ENCODE peak calls at places on chromosome 19, in ten cellular contexts. One of them, this sample, is unnamed.

GRCh38 chr19:4013886-4014540 is 6.5 kb downstream of the PIAS4 start:
- DNase-seq in GM03348: no peak
- DNase-seq in lower lobe of right lung: no peak
- DNase-seq in stimulated activated naive CD8-positive, alpha-beta T cell treated with anti-CD3 and anti-CD28 coated beads, Interleukin-15, Interleukin-2, amounts not matched to agents 100 U/mL and 50 U/mL, for 24 hours: no peak
- DNase-seq in NCI-H1417: no peak
- DNase-seq in thoracic aorta: no peak
- DNase-seq in AG08395: no peak
- DNase-seq in activated CD4-positive, CD25-positive, alpha-beta regulatory T cell treated with anti-CD3 and anti-CD28 coated beads, Interleukin-2, amount 50 U/mL, for 16 hours: no peak
- DNase-seq in esophagus squamous epithelium: no peak
- DNase-seq in stimulated activated CD4-positive, alpha-beta T cell treated with anti-CD3 and anti-CD28 coated beads, TNF-alpha, amount 100 ng/mL, for 48 hours: no peak
- DNase-seq in this sample: no peak

GRCh38 chr19:40578442-40578908 is 1.8 kb downstream of the SHKBP1 start:
- DNase-seq in NCI-H1417: peak; percentile 14
- DNase-seq in lower lobe of right lung: no peak
- DNase-seq in stimulated activated naive CD8-positive, alpha-beta T cell treated with anti-CD3 and anti-CD28 coated beads, Interleukin-15, Interleukin-2, amounts not matched to agents 100 U/mL and 50 U/mL, for 24 hours: no peak
- DNase-seq in stimulated activated CD4-positive, alpha-beta T cell treated with anti-CD3 and anti-CD28 coated beads, TNF-alpha, amount 100 ng/mL, for 48 hours: no peak
- DNase-seq in activated CD4-positive, CD25-positive, alpha-beta regulatory T cell treated with anti-CD3 and anti-CD28 coated beads, Interleukin-2, amount 50 U/mL, for 16 hours: no peak
- DNase-seq in AG08395: peak; percentile 9
- DNase-seq in GM03348: no peak
- DNase-seq in thoracic aorta: no peak
- DNase-seq in esophagus squamous epithelium: no peak
- DNase-seq in this sample: no peak

GRCh38 chr19:42250249-42250665 is 4.7 kb downstream of the ERF start:
- DNase-seq in stimulated activated CD4-positive, alpha-beta T cell treated with anti-CD3 and anti-CD28 coated beads, TNF-alpha, amount 100 ng/mL, for 48 hours: no peak
- DNase-seq in thoracic aorta: no peak
- DNase-seq in activated CD4-positive, CD25-positive, alpha-beta regulatory T cell treated with anti-CD3 and anti-CD28 coated beads, Interleukin-2, amount 50 U/mL, for 16 hours: no peak
- DNase-seq in lower lobe of right lung: no peak
- DNase-seq in GM03348: no peak
- DNase-seq in stimulated activated naive CD8-positive, alpha-beta T cell treated with anti-CD3 and anti-CD28 coated beads, Interleukin-15, Interleukin-2, amounts not matched to agents 100 U/mL and 50 U/mL, for 24 hours: no peak
- DNase-seq in esophagus squamous epithelium: no peak
- DNase-seq in AG08395: no peak
- DNase-seq in NCI-H1417: no peak
- DNase-seq in this sample: no peak

GRCh38 chr19:45474941-45475516 is 7.2 kb downstream of the FOSB start:
- DNase-seq in stimulated activated CD4-positive, alpha-beta T cell treated with anti-CD3 and anti-CD28 coated beads, TNF-alpha, amount 100 ng/mL, for 48 hours: no peak
- DNase-seq in thoracic aorta: no peak
- DNase-seq in lower lobe of right lung: no peak
- DNase-seq in esophagus squamous epithelium: no peak
- DNase-seq in AG08395: no peak
- DNase-seq in stimulated activated naive CD8-positive, alpha-beta T cell treated with anti-CD3 and anti-CD28 coated beads, Interleukin-15, Interleukin-2, amounts not matched to agents 100 U/mL and 50 U/mL, for 24 hours: no peak
- DNase-seq in GM03348: no peak
- DNase-seq in NCI-H1417: no peak
- DNase-seq in activated CD4-positive, CD25-positive, alpha-beta regulatory T cell treated with anti-CD3 and anti-CD28 coated beads, Interleukin-2, amount 50 U/mL, for 16 hours: no peak
- DNase-seq in this sample: no peak

GRCh38 chr19:12733369-12733896 is 1.1 kb downstream of the TRIR start:
- DNase-seq in lower lobe of right lung: no peak
- DNase-seq in AG08395: peak; percentile 54
- DNase-seq in esophagus squamous epithelium: no peak
- DNase-seq in GM03348: peak; percentile 75
- DNase-seq in stimulated activated CD4-positive, alpha-beta T cell treated with anti-CD3 and anti-CD28 coated beads, TNF-alpha, amount 100 ng/mL, for 48 hours: no peak
- DNase-seq in stimulated activated naive CD8-positive, alpha-beta T cell treated with anti-CD3 and anti-CD28 coated beads, Interleukin-15, Interleukin-2, amounts not matched to agents 100 U/mL and 50 U/mL, for 24 hours: peak; percentile 60
- DNase-seq in thoracic aorta: no peak
- DNase-seq in NCI-H1417: peak; percentile 50
- DNase-seq in activated CD4-positive, CD25-positive, alpha-beta regulatory T cell treated with anti-CD3 and anti-CD28 coated beads, Interleukin-2, amount 50 U/mL, for 16 hours: no peak
- DNase-seq in this sample: no peak

GRCh38 chr19:28489126-28489660 is 723.8 kb downstream of the UQCRFS1 start:
- DNase-seq in stimulated activated naive CD8-positive, alpha-beta T cell treated with anti-CD3 and anti-CD28 coated beads, Interleukin-15, Interleukin-2, amounts not matched to agents 100 U/mL and 50 U/mL, for 24 hours: no peak
- DNase-seq in AG08395: no peak
- DNase-seq in thoracic aorta: no peak
- DNase-seq in lower lobe of right lung: no peak
- DNase-seq in activated CD4-positive, CD25-positive, alpha-beta regulatory T cell treated with anti-CD3 and anti-CD28 coated beads, Interleukin-2, amount 50 U/mL, for 16 hours: no peak
- DNase-seq in stimulated activated CD4-positive, alpha-beta T cell treated with anti-CD3 and anti-CD28 coated beads, TNF-alpha, amount 100 ng/mL, for 48 hours: no peak
- DNase-seq in esophagus squamous epithelium: no peak
- DNase-seq in NCI-H1417: no peak
- DNase-seq in GM03348: no peak
- DNase-seq in this sample: no peak

GRCh38 chr19:5048727-5049553 is 80.0 kb downstream of the KDM4B start:
- DNase-seq in GM03348: peak; percentile 83
- DNase-seq in stimulated activated CD4-positive, alpha-beta T cell treated with anti-CD3 and anti-CD28 coated beads, TNF-alpha, amount 100 ng/mL, for 48 hours: no peak
- DNase-seq in activated CD4-positive, CD25-positive, alpha-beta regulatory T cell treated with anti-CD3 and anti-CD28 coated beads, Interleukin-2, amount 50 U/mL, for 16 hours: no peak
- DNase-seq in esophagus squamous epithelium: no peak
- DNase-seq in lower lobe of right lung: no peak
- DNase-seq in NCI-H1417: no peak
- DNase-seq in thoracic aorta: peak; percentile 35
- DNase-seq in stimulated activated naive CD8-positive, alpha-beta T cell treated with anti-CD3 and anti-CD28 coated beads, Interleukin-15, Interleukin-2, amounts not matched to agents 100 U/mL and 50 U/mL, for 24 hours: no peak
- DNase-seq in AG08395: peak; percentile 89
- DNase-seq in this sample: no peak

GRCh38 chr19:4120933-4121612 is 2.8 kb downstream of the MAP2K2 start:
- DNase-seq in stimulated activated naive CD8-positive, alpha-beta T cell treated with anti-CD3 and anti-CD28 coated beads, Interleukin-15, Interleukin-2, amounts not matched to agents 100 U/mL and 50 U/mL, for 24 hours: no peak
- DNase-seq in AG08395: no peak
- DNase-seq in NCI-H1417: no peak
- DNase-seq in thoracic aorta: no peak
- DNase-seq in lower lobe of right lung: no peak
- DNase-seq in GM03348: no peak
- DNase-seq in activated CD4-positive, CD25-positive, alpha-beta regulatory T cell treated with anti-CD3 and anti-CD28 coated beads, Interleukin-2, amount 50 U/mL, for 16 hours: no peak
- DNase-seq in esophagus squamous epithelium: no peak
- DNase-seq in stimulated activated CD4-positive, alpha-beta T cell treated with anti-CD3 and anti-CD28 coated beads, TNF-alpha, amount 100 ng/mL, for 48 hours: no peak
- DNase-seq in this sample: no peak

GRCh38 chr19:49335071-49335783 is at the start of gene CD37:
- DNase-seq in thoracic aorta: no peak
- DNase-seq in stimulated activated CD4-positive, alpha-beta T cell treated with anti-CD3 and anti-CD28 coated beads, TNF-alpha, amount 100 ng/mL, for 48 hours: no peak
- DNase-seq in NCI-H1417: no peak
- DNase-seq in AG08395: no peak
- DNase-seq in activated CD4-positive, CD25-positive, alpha-beta regulatory T cell treated with anti-CD3 and anti-CD28 coated beads, Interleukin-2, amount 50 U/mL, for 16 hours: peak; percentile 15
- DNase-seq in GM03348: no peak
- DNase-seq in stimulated activated naive CD8-positive, alpha-beta T cell treated with anti-CD3 and anti-CD28 coated beads, Interleukin-15, Interleukin-2, amounts not matched to agents 100 U/mL and 50 U/mL, for 24 hours: peak; percentile 57
- DNase-seq in lower lobe of right lung: peak; percentile 67
- DNase-seq in esophagus squamous epithelium: no peak
- DNase-seq in this sample: no peak

GRCh38 chr19:47778954-47779351 is 450 bp downstream of the SELENOW start:
- DNase-seq in stimulated activated CD4-positive, alpha-beta T cell treated with anti-CD3 and anti-CD28 coated beads, TNF-alpha, amount 100 ng/mL, for 48 hours: no peak
- DNase-seq in thoracic aorta: no peak
- DNase-seq in activated CD4-positive, CD25-positive, alpha-beta regulatory T cell treated with anti-CD3 and anti-CD28 coated beads, Interleukin-2, amount 50 U/mL, for 16 hours: no peak
- DNase-seq in AG08395: peak; percentile 40
- DNase-seq in lower lobe of right lung: no peak
- DNase-seq in stimulated activated naive CD8-positive, alpha-beta T cell treated with anti-CD3 and anti-CD28 coated beads, Interleukin-15, Interleukin-2, amounts not matched to agents 100 U/mL and 50 U/mL, for 24 hours: peak; percentile 15
- DNase-seq in esophagus squamous epithelium: no peak
- DNase-seq in NCI-H1417: peak; percentile 50
- DNase-seq in GM03348: peak; percentile 57
- DNase-seq in this sample: no peak

GRCh38 chr19:19900124-19900523 is 622 bp upstream of the ZNF93 start:
- DNase-seq in esophagus squamous epithelium: no peak
- DNase-seq in stimulated activated naive CD8-positive, alpha-beta T cell treated with anti-CD3 and anti-CD28 coated beads, Interleukin-15, Interleukin-2, amounts not matched to agents 100 U/mL and 50 U/mL, for 24 hours: peak; percentile 32
- DNase-seq in activated CD4-positive, CD25-positive, alpha-beta regulatory T cell treated with anti-CD3 and anti-CD28 coated beads, Interleukin-2, amount 50 U/mL, for 16 hours: no peak
- DNase-seq in NCI-H1417: peak; percentile 84
- DNase-seq in GM03348: peak; percentile 69
- DNase-seq in thoracic aorta: no peak
- DNase-seq in AG08395: peak; percentile 54
- DNase-seq in stimulated activated CD4-positive, alpha-beta T cell treated with anti-CD3 and anti-CD28 coated beads, TNF-alpha, amount 100 ng/mL, for 48 hours: no peak
- DNase-seq in lower lobe of right lung: no peak
- DNase-seq in this sample: no peak

GRCh38 chr19:49700563-49700962 is 9.6 kb downstream of the CPT1C start:
- DNase-seq in stimulated activated naive CD8-positive, alpha-beta T cell treated with anti-CD3 and anti-CD28 coated beads, Interleukin-15, Interleukin-2, amounts not matched to agents 100 U/mL and 50 U/mL, for 24 hours: no peak
- DNase-seq in NCI-H1417: no peak
- DNase-seq in thoracic aorta: no peak
- DNase-seq in stimulated activated CD4-positive, alpha-beta T cell treated with anti-CD3 and anti-CD28 coated beads, TNF-alpha, amount 100 ng/mL, for 48 hours: no peak
- DNase-seq in GM03348: no peak
- DNase-seq in esophagus squamous epithelium: no peak
- DNase-seq in activated CD4-positive, CD25-positive, alpha-beta regulatory T cell treated with anti-CD3 and anti-CD28 coated beads, Interleukin-2, amount 50 U/mL, for 16 hours: no peak
- DNase-seq in AG08395: no peak
- DNase-seq in lower lobe of right lung: no peak
- DNase-seq in this sample: no peak

GRCh38 chr19:11538232-11539036 is at the start of gene CNN1:
- DNase-seq in GM03348: peak; percentile 90
- DNase-seq in stimulated activated naive CD8-positive, alpha-beta T cell treated with anti-CD3 and anti-CD28 coated beads, Interleukin-15, Interleukin-2, amounts not matched to agents 100 U/mL and 50 U/mL, for 24 hours: no peak
- DNase-seq in activated CD4-positive, CD25-positive, alpha-beta regulatory T cell treated with anti-CD3 and anti-CD28 coated beads, Interleukin-2, amount 50 U/mL, for 16 hours: no peak
- DNase-seq in lower lobe of right lung: no peak
- DNase-seq in esophagus squamous epithelium: no peak
- DNase-seq in NCI-H1417: no peak
- DNase-seq in thoracic aorta: peak; percentile 76
- DNase-seq in AG08395: peak; percentile 89
- DNase-seq in stimulated activated CD4-positive, alpha-beta T cell treated with anti-CD3 and anti-CD28 coated beads, TNF-alpha, amount 100 ng/mL, for 48 hours: no peak
- DNase-seq in this sample: no peak

GRCh38 chr19:46704379-46705076 is 12.4 kb downstream of the PRKD2 start:
- DNase-seq in activated CD4-positive, CD25-positive, alpha-beta regulatory T cell treated with anti-CD3 and anti-CD28 coated beads, Interleukin-2, amount 50 U/mL, for 16 hours: peak; percentile 78
- DNase-seq in NCI-H1417: peak; percentile 16
- DNase-seq in thoracic aorta: peak; percentile 35
- DNase-seq in esophagus squamous epithelium: no peak
- DNase-seq in AG08395: peak; percentile 79
- DNase-seq in stimulated activated naive CD8-positive, alpha-beta T cell treated with anti-CD3 and anti-CD28 coated beads, Interleukin-15, Interleukin-2, amounts not matched to agents 100 U/mL and 50 U/mL, for 24 hours: peak; percentile 94
- DNase-seq in GM03348: peak; percentile 89
- DNase-seq in stimulated activated CD4-positive, alpha-beta T cell treated with anti-CD3 and anti-CD28 coated beads, TNF-alpha, amount 100 ng/mL, for 48 hours: peak; percentile 85
- DNase-seq in lower lobe of right lung: peak; percentile 88
- DNase-seq in this sample: no peak

GRCh38 chr19:55179570-55180484 is at the start of gene SYT5:
- DNase-seq in thoracic aorta: no peak
- DNase-seq in AG08395: peak; percentile 66
- DNase-seq in lower lobe of right lung: no peak
- DNase-seq in esophagus squamous epithelium: no peak
- DNase-seq in stimulated activated CD4-positive, alpha-beta T cell treated with anti-CD3 and anti-CD28 coated beads, TNF-alpha, amount 100 ng/mL, for 48 hours: peak; percentile 38
- DNase-seq in stimulated activated naive CD8-positive, alpha-beta T cell treated with anti-CD3 and anti-CD28 coated beads, Interleukin-15, Interleukin-2, amounts not matched to agents 100 U/mL and 50 U/mL, for 24 hours: peak; percentile 78
- DNase-seq in GM03348: peak; percentile 79
- DNase-seq in NCI-H1417: peak; percentile 69
- DNase-seq in activated CD4-positive, CD25-positive, alpha-beta regulatory T cell treated with anti-CD3 and anti-CD28 coated beads, Interleukin-2, amount 50 U/mL, for 16 hours: peak; percentile 26
- DNase-seq in this sample: no peak

GRCh38 chr19:55633866-55634265 is 6.9 kb upstream of the ZNF580 start:
- DNase-seq in esophagus squamous epithelium: no peak
- DNase-seq in stimulated activated naive CD8-positive, alpha-beta T cell treated with anti-CD3 and anti-CD28 coated beads, Interleukin-15, Interleukin-2, amounts not matched to agents 100 U/mL and 50 U/mL, for 24 hours: no peak
- DNase-seq in GM03348: no peak
- DNase-seq in lower lobe of right lung: no peak
- DNase-seq in AG08395: no peak
- DNase-seq in activated CD4-positive, CD25-positive, alpha-beta regulatory T cell treated with anti-CD3 and anti-CD28 coated beads, Interleukin-2, amount 50 U/mL, for 16 hours: no peak
- DNase-seq in thoracic aorta: no peak
- DNase-seq in stimulated activated CD4-positive, alpha-beta T cell treated with anti-CD3 and anti-CD28 coated beads, TNF-alpha, amount 100 ng/mL, for 48 hours: no peak
- DNase-seq in NCI-H1417: no peak
- DNase-seq in this sample: no peak

GRCh38 chr19:12983091-12983490 is 12.2 kb upstream of the NFIX start:
- DNase-seq in NCI-H1417: no peak
- DNase-seq in esophagus squamous epithelium: no peak
- DNase-seq in AG08395: no peak
- DNase-seq in lower lobe of right lung: no peak
- DNase-seq in GM03348: no peak
- DNase-seq in thoracic aorta: no peak
- DNase-seq in stimulated activated CD4-positive, alpha-beta T cell treated with anti-CD3 and anti-CD28 coated beads, TNF-alpha, amount 100 ng/mL, for 48 hours: no peak
- DNase-seq in stimulated activated naive CD8-positive, alpha-beta T cell treated with anti-CD3 and anti-CD28 coated beads, Interleukin-15, Interleukin-2, amounts not matched to agents 100 U/mL and 50 U/mL, for 24 hours: no peak
- DNase-seq in activated CD4-positive, CD25-positive, alpha-beta regulatory T cell treated with anti-CD3 and anti-CD28 coated beads, Interleukin-2, amount 50 U/mL, for 16 hours: no peak
- DNase-seq in this sample: no peak

GRCh38 chr19:14614099-14614412 is 31.2 kb downstream of the CLEC17A start:
- DNase-seq in activated CD4-positive, CD25-positive, alpha-beta regulatory T cell treated with anti-CD3 and anti-CD28 coated beads, Interleukin-2, amount 50 U/mL, for 16 hours: no peak
- DNase-seq in NCI-H1417: no peak
- DNase-seq in AG08395: no peak
- DNase-seq in stimulated activated naive CD8-positive, alpha-beta T cell treated with anti-CD3 and anti-CD28 coated beads, Interleukin-15, Interleukin-2, amounts not matched to agents 100 U/mL and 50 U/mL, for 24 hours: peak; percentile 24
- DNase-seq in stimulated activated CD4-positive, alpha-beta T cell treated with anti-CD3 and anti-CD28 coated beads, TNF-alpha, amount 100 ng/mL, for 48 hours: no peak
- DNase-seq in thoracic aorta: no peak
- DNase-seq in esophagus squamous epithelium: no peak
- DNase-seq in lower lobe of right lung: peak; percentile 63
- DNase-seq in GM03348: no peak
- DNase-seq in this sample: no peak

GRCh38 chr19:38194061-38194701 is 29.8 kb downstream of the DPF1 start:
- DNase-seq in stimulated activated naive CD8-positive, alpha-beta T cell treated with anti-CD3 and anti-CD28 coated beads, Interleukin-15, Interleukin-2, amounts not matched to agents 100 U/mL and 50 U/mL, for 24 hours: no peak
- DNase-seq in activated CD4-positive, CD25-positive, alpha-beta regulatory T cell treated with anti-CD3 and anti-CD28 coated beads, Interleukin-2, amount 50 U/mL, for 16 hours: no peak
- DNase-seq in thoracic aorta: no peak
- DNase-seq in stimulated activated CD4-positive, alpha-beta T cell treated with anti-CD3 and anti-CD28 coated beads, TNF-alpha, amount 100 ng/mL, for 48 hours: no peak
- DNase-seq in NCI-H1417: peak; percentile 10
- DNase-seq in esophagus squamous epithelium: no peak
- DNase-seq in AG08395: no peak
- DNase-seq in GM03348: no peak
- DNase-seq in lower lobe of right lung: no peak
- DNase-seq in this sample: no peak

GRCh38 chr19:44512326-44513298 is 12.3 kb upstream of the ZNF180 start:
- DNase-seq in NCI-H1417: peak; percentile 37
- DNase-seq in activated CD4-positive, CD25-positive, alpha-beta regulatory T cell treated with anti-CD3 and anti-CD28 coated beads, Interleukin-2, amount 50 U/mL, for 16 hours: no peak
- DNase-seq in AG08395: peak; percentile 42
- DNase-seq in esophagus squamous epithelium: no peak
- DNase-seq in lower lobe of right lung: no peak
- DNase-seq in stimulated activated naive CD8-positive, alpha-beta T cell treated with anti-CD3 and anti-CD28 coated beads, Interleukin-15, Interleukin-2, amounts not matched to agents 100 U/mL and 50 U/mL, for 24 hours: peak; percentile 53
- DNase-seq in thoracic aorta: no peak
- DNase-seq in stimulated activated CD4-positive, alpha-beta T cell treated with anti-CD3 and anti-CD28 coated beads, TNF-alpha, amount 100 ng/mL, for 48 hours: peak; percentile 14
- DNase-seq in GM03348: peak; percentile 62
- DNase-seq in this sample: no peak

GRCh38 chr19:11475861-11476260 is 5.0 kb downstream of the ELAVL3 start:
- DNase-seq in thoracic aorta: no peak
- DNase-seq in stimulated activated CD4-positive, alpha-beta T cell treated with anti-CD3 and anti-CD28 coated beads, TNF-alpha, amount 100 ng/mL, for 48 hours: no peak
- DNase-seq in lower lobe of right lung: no peak
- DNase-seq in activated CD4-positive, CD25-positive, alpha-beta regulatory T cell treated with anti-CD3 and anti-CD28 coated beads, Interleukin-2, amount 50 U/mL, for 16 hours: no peak
- DNase-seq in GM03348: no peak
- DNase-seq in stimulated activated naive CD8-positive, alpha-beta T cell treated with anti-CD3 and anti-CD28 coated beads, Interleukin-15, Interleukin-2, amounts not matched to agents 100 U/mL and 50 U/mL, for 24 hours: no peak
- DNase-seq in NCI-H1417: no peak
- DNase-seq in esophagus squamous epithelium: no peak
- DNase-seq in AG08395: no peak
- DNase-seq in this sample: no peak

GRCh38 chr19:10113592-10113963 is 2.1 kb downstream of the P2RY11 start:
- DNase-seq in AG08395: no peak
- DNase-seq in lower lobe of right lung: peak; percentile 46
- DNase-seq in stimulated activated naive CD8-positive, alpha-beta T cell treated with anti-CD3 and anti-CD28 coated beads, Interleukin-15, Interleukin-2, amounts not matched to agents 100 U/mL and 50 U/mL, for 24 hours: peak; percentile 40
- DNase-seq in thoracic aorta: no peak
- DNase-seq in esophagus squamous epithelium: no peak
- DNase-seq in activated CD4-positive, CD25-positive, alpha-beta regulatory T cell treated with anti-CD3 and anti-CD28 coated beads, Interleukin-2, amount 50 U/mL, for 16 hours: no peak
- DNase-seq in GM03348: no peak
- DNase-seq in NCI-H1417: peak; percentile 33
- DNase-seq in stimulated activated CD4-positive, alpha-beta T cell treated with anti-CD3 and anti-CD28 coated beads, TNF-alpha, amount 100 ng/mL, for 48 hours: no peak
- DNase-seq in this sample: no peak

GRCh38 chr19:18542936-18543813 is at the start of gene FKBP8:
- DNase-seq in GM03348: peak; percentile 99
- DNase-seq in AG08395: peak; percentile 98
- DNase-seq in thoracic aorta: peak; percentile 69
- DNase-seq in activated CD4-positive, CD25-positive, alpha-beta regulatory T cell treated with anti-CD3 and anti-CD28 coated beads, Interleukin-2, amount 50 U/mL, for 16 hours: peak; percentile 85
- DNase-seq in stimulated activated naive CD8-positive, alpha-beta T cell treated with anti-CD3 and anti-CD28 coated beads, Interleukin-15, Interleukin-2, amounts not matched to agents 100 U/mL and 50 U/mL, for 24 hours: peak; percentile 96
- DNase-seq in stimulated activated CD4-positive, alpha-beta T cell treated with anti-CD3 and anti-CD28 coated beads, TNF-alpha, amount 100 ng/mL, for 48 hours: peak; percentile 92
- DNase-seq in NCI-H1417: peak; percentile 87
- DNase-seq in lower lobe of right lung: peak; percentile 95
- DNase-seq in esophagus squamous epithelium: peak; percentile 57
- DNase-seq in this sample: peak; percentile 96

GRCh38 chr19:53844849-53845246 is 20.7 kb upstream of the NLRP12 start:
- DNase-seq in activated CD4-positive, CD25-positive, alpha-beta regulatory T cell treated with anti-CD3 and anti-CD28 coated beads, Interleukin-2, amount 50 U/mL, for 16 hours: no peak
- DNase-seq in stimulated activated CD4-positive, alpha-beta T cell treated with anti-CD3 and anti-CD28 coated beads, TNF-alpha, amount 100 ng/mL, for 48 hours: no peak
- DNase-seq in lower lobe of right lung: peak; percentile 64
- DNase-seq in esophagus squamous epithelium: no peak
- DNase-seq in stimulated activated naive CD8-positive, alpha-beta T cell treated with anti-CD3 and anti-CD28 coated beads, Interleukin-15, Interleukin-2, amounts not matched to agents 100 U/mL and 50 U/mL, for 24 hours: no peak
- DNase-seq in AG08395: no peak
- DNase-seq in thoracic aorta: no peak
- DNase-seq in GM03348: no peak
- DNase-seq in NCI-H1417: no peak
- DNase-seq in this sample: no peak

GRCh38 chr19:53849237-53849676 is 18.4 kb upstream of the MYADM start:
- DNase-seq in NCI-H1417: no peak
- DNase-seq in lower lobe of right lung: no peak
- DNase-seq in stimulated activated naive CD8-positive, alpha-beta T cell treated with anti-CD3 and anti-CD28 coated beads, Interleukin-15, Interleukin-2, amounts not matched to agents 100 U/mL and 50 U/mL, for 24 hours: no peak
- DNase-seq in stimulated activated CD4-positive, alpha-beta T cell treated with anti-CD3 and anti-CD28 coated beads, TNF-alpha, amount 100 ng/mL, for 48 hours: no peak
- DNase-seq in esophagus squamous epithelium: no peak
- DNase-seq in activated CD4-positive, CD25-positive, alpha-beta regulatory T cell treated with anti-CD3 and anti-CD28 coated beads, Interleukin-2, amount 50 U/mL, for 16 hours: no peak
- DNase-seq in GM03348: peak; percentile 69
- DNase-seq in thoracic aorta: no peak
- DNase-seq in AG08395: peak; percentile 62
- DNase-seq in this sample: no peak

GRCh38 chr19:13036366-13036976 is 41.2 kb downstream of the NFIX start:
- DNase-seq in thoracic aorta: no peak
- DNase-seq in GM03348: peak; percentile 75
- DNase-seq in NCI-H1417: peak; percentile 99
- DNase-seq in AG08395: peak; percentile 66
- DNase-seq in activated CD4-positive, CD25-positive, alpha-beta regulatory T cell treated with anti-CD3 and anti-CD28 coated beads, Interleukin-2, amount 50 U/mL, for 16 hours: no peak
- DNase-seq in stimulated activated naive CD8-positive, alpha-beta T cell treated with anti-CD3 and anti-CD28 coated beads, Interleukin-15, Interleukin-2, amounts not matched to agents 100 U/mL and 50 U/mL, for 24 hours: no peak
- DNase-seq in lower lobe of right lung: peak; percentile 72
- DNase-seq in esophagus squamous epithelium: no peak
- DNase-seq in stimulated activated CD4-positive, alpha-beta T cell treated with anti-CD3 and anti-CD28 coated beads, TNF-alpha, amount 100 ng/mL, for 48 hours: no peak
- DNase-seq in this sample: no peak

GRCh38 chr19:12331211-12331941 is 2.1 kb downstream of the ZNF563 start:
- DNase-seq in AG08395: no peak
- DNase-seq in GM03348: no peak
- DNase-seq in thoracic aorta: no peak
- DNase-seq in activated CD4-positive, CD25-positive, alpha-beta regulatory T cell treated with anti-CD3 and anti-CD28 coated beads, Interleukin-2, amount 50 U/mL, for 16 hours: peak; percentile 34
- DNase-seq in stimulated activated naive CD8-positive, alpha-beta T cell treated with anti-CD3 and anti-CD28 coated beads, Interleukin-15, Interleukin-2, amounts not matched to agents 100 U/mL and 50 U/mL, for 24 hours: peak; percentile 89
- DNase-seq in esophagus squamous epithelium: no peak
- DNase-seq in lower lobe of right lung: no peak
- DNase-seq in NCI-H1417: no peak
- DNase-seq in stimulated activated CD4-positive, alpha-beta T cell treated with anti-CD3 and anti-CD28 coated beads, TNF-alpha, amount 100 ng/mL, for 48 hours: peak; percentile 61
- DNase-seq in this sample: no peak

GRCh38 chr19:5349041-5349440 is 8.4 kb upstream of the PTPRS start:
- DNase-seq in stimulated activated CD4-positive, alpha-beta T cell treated with anti-CD3 and anti-CD28 coated beads, TNF-alpha, amount 100 ng/mL, for 48 hours: no peak
- DNase-seq in NCI-H1417: no peak
- DNase-seq in GM03348: no peak
- DNase-seq in stimulated activated naive CD8-positive, alpha-beta T cell treated with anti-CD3 and anti-CD28 coated beads, Interleukin-15, Interleukin-2, amounts not matched to agents 100 U/mL and 50 U/mL, for 24 hours: no peak
- DNase-seq in esophagus squamous epithelium: no peak
- DNase-seq in lower lobe of right lung: no peak
- DNase-seq in activated CD4-positive, CD25-positive, alpha-beta regulatory T cell treated with anti-CD3 and anti-CD28 coated beads, Interleukin-2, amount 50 U/mL, for 16 hours: no peak
- DNase-seq in thoracic aorta: no peak
- DNase-seq in AG08395: no peak
- DNase-seq in this sample: no peak